ENCODE peak calls at places on chromosomes 5 and 9, in four cellular contexts. D is H9, C is IMR-90, U is H1. M is an unnamed sample.

GRCh38 chr9:88995205-88995604 is 3.9 kb downstream of the S1PR3 start:
- DNase-seq in D (no peak), C (no peak), U (no peak), M (no peak)

GRCh38 chr5:135140805-135141204 is 106.8 kb upstream of the PITX1 start:
- DNase-seq in D (no peak), C (peak; percentile 51), U (no peak), M (no peak)

GRCh38 chr9:91483835-91484234 is 60.2 kb upstream of the NFIL3 start:
- DNase-seq in D (no peak), C (no peak), U (no peak), M (no peak)

GRCh38 chr9:108786322-108786721 is 69.5 kb downstream of the ACTL7B start:
- DNase-seq in D (no peak), C (no peak), U (no peak), M (no peak)

GRCh38 chr5:41983284-41983683 is 58.2 kb downstream of the FBXO4 start:
- DNase-seq in D (no peak), C (no peak), U (no peak), M (no peak)

GRCh38 chr5:68395302-68395701 is 179.7 kb downstream of the PIK3R1 start:
- DNase-seq in D (no peak), C (no peak), U (no peak), M (no peak)

GRCh38 chr9:115202960-115203751 is 85.2 kb upstream of the TNC start:
- DNase-seq in D (no peak), C (peak; percentile 94), U (no peak), M (no peak)

GRCh38 chr5:113451797-113452196 is 17.0 kb upstream of the TSSK1B start:
- DNase-seq in D (no peak), C (no peak), U (no peak), M (no peak)

GRCh38 chr9:89350988-89351557 is 32.8 kb downstream of the SECISBP2 start:
- DNase-seq in D (no peak), C (no peak), U (no peak), M (no peak)

GRCh38 chr5:79200573-79201183 is 35.3 kb upstream of the JMY start:
- DNase-seq in D (no peak), C (peak; percentile 18), U (no peak), M (no peak)

GRCh38 chr5:157607371-157608161 is 32.0 kb upstream of the ADAM19 start:
- DNase-seq in D (no peak), C (peak; percentile 85), U (no peak), M (peak; percentile 38)

GRCh38 chr5:180160822-180161221 is 48.2 kb downstream of the RASGEF1C start:
- DNase-seq in D (no peak), C (no peak), U (no peak), M (no peak)

GRCh38 chr5:180974612-180975315 is 13.9 kb upstream of the BTNL3 start:
- DNase-seq in D (no peak), C (no peak), U (no peak), M (no peak)

GRCh38 chr9:137312852-137313325 is 10.8 kb upstream of the NRARP start:
- DNase-seq in D (peak; percentile 26), C (no peak), U (no peak), M (no peak)

GRCh38 chr5:179214678-179215077 is 130.6 kb downstream of the ADAMTS2 start:
- DNase-seq in D (no peak), C (no peak), U (no peak), M (no peak)

GRCh38 chr5:164532226-164532937 is 1027.0 kb downstream of the MAT2B start:
- DNase-seq in D (no peak), C (no peak), U (no peak), M (no peak)

GRCh38 chr9:22469928-22470544 is 23.4 kb downstream of the DMRTA1 start:
- DNase-seq in D (peak; percentile 41), C (peak; percentile 13), U (peak; percentile 48), M (peak; percentile 69)

GRCh38 chr9:135724186-135724797 is 22.3 kb downstream of the KCNT1 start:
- DNase-seq in D (no peak), C (no peak), U (no peak), M (no peak)

GRCh38 chr5:97009921-97010320 is 74.0 kb downstream of the LNPEP start:
- DNase-seq in D (no peak), C (no peak), U (no peak), M (no peak)

GRCh38 chr9:80948876-80949275 is 740.5 kb downstream of the TLE1 start:
- DNase-seq in D (no peak), C (no peak), U (no peak), M (no peak)

GRCh38 chr5:136631176-136631575 is 265.8 kb upstream of the TRPC7 start:
- DNase-seq in D (no peak), C (no peak), U (no peak), M (no peak)

GRCh38 chr9:101264727-101265126 is 120.1 kb downstream of the BAAT start:
- DNase-seq in D (no peak), C (no peak), U (no peak), M (no peak)

GRCh38 chr5:1513326-1514026 is 10.3 kb downstream of the LPCAT1 start:
- DNase-seq in D (peak; percentile 24), C (no peak), U (no peak), M (no peak)

GRCh38 chr5:157744055-157745011 is 821 bp downstream of the LSM11 start:
- DNase-seq in D (no peak), C (no peak), U (no peak), M (no peak)

GRCh38 chr5:57989378-57989777 is 470.5 kb downstream of the PLK2 start:
- DNase-seq in D (no peak), C (peak; percentile 56), U (no peak), M (no peak)

GRCh38 chr9:14560194-14560593 is 133.0 kb downstream of the ZDHHC21 start:
- DNase-seq in D (no peak), C (no peak), U (no peak), M (no peak)

GRCh38 chr5:63053019-63053638 is 474.5 kb downstream of the LRRC70 start:
- DNase-seq in D (no peak), C (no peak), U (no peak), M (no peak)

GRCh38 chr5:142697356-142697807 is 11.5 kb upstream of the FGF1 start:
- DNase-seq in D (peak; percentile 18), C (peak; percentile 49), U (no peak), M (peak; percentile 21)

GRCh38 chr5:1364211-1364610 is 19.3 kb upstream of the CLPTM1L start:
- DNase-seq in D (no peak), C (no peak), U (no peak), M (no peak)

GRCh38 chr5:158406884-158407790 is 548.2 kb upstream of the CLINT1 start:
- DNase-seq in D (no peak), C (peak; percentile 74), U (no peak), M (no peak)

GRCh38 chr9:88403340-88403739 is 15.1 kb downstream of the SPIN1 start:
- DNase-seq in D (no peak), C (no peak), U (no peak), M (no peak)

GRCh38 chr5:113448224-113448623 is 13.4 kb upstream of the TSSK1B start:
- DNase-seq in D (no peak), C (no peak), U (no peak), M (no peak)

GRCh38 chr9:34985311-34985899 is 4.1 kb upstream of the DNAJB5 start:
- DNase-seq in D (peak; percentile 78), C (peak; percentile 63), U (peak; percentile 89), M (peak; percentile 80)

GRCh38 chr9:34984049-34984448 is 5.5 kb upstream of the DNAJB5 start:
- DNase-seq in D (peak; percentile 53), C (peak; percentile 48), U (no peak), M (peak; percentile 70)

GRCh38 chr9:34980181-34980761 is 9.3 kb upstream of the DNAJB5 start:
- DNase-seq in D (no peak), C (no peak), U (no peak), M (no peak)

GRCh38 chr9:34983209-34983608 is 6.3 kb upstream of the DNAJB5 start:
- DNase-seq in D (no peak), C (no peak), U (no peak), M (no peak)

DNA sequence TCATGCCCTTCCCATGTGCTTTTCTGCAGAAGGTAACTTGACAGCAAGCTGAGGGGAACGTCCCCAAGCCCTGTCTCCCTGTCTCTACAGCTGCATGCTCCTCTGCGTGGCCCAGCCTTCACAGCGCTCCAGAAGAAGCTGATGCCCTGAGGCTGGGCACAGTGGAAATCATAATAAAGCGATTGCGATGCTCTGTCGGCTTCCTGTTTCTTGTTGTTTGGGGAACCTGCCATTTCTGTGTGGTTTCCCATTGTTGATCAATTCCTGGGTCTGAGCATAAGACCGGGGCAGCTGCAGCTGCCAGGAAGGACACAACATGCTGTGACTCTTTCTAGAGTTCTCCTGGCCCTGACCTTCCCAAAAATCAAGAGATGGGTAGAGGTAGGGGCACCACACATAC is 7.2 kb upstream of the DNAJB5 start:
- DNase-seq in D (no peak), C (no peak), U (no peak), M (no peak)
- H3K27ac ChIP-seq in D (no peak overlapping the region), C (no peak overlapping the region), U (no peak overlapping the region), M (no peak overlapping the region)

DNA sequence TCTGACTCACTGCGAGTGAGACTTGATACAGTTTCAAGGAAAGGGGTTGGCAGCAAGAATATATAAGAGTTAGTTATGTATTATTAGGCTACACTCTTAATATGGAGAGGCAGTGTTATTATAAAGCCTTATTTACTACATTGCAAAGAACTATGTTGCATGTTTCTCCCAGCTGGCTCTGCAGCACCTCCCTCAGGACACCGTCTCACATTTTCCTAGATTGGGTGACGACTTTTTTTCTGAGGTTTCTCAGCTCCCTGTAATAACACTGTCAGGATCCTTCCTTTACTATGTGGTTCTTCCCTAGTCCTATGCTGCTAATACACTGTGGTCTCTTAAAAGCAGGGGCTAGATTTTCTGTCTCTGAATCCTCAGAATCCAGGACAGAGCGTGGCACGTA is 153.7 kb downstream of the INSYN2B start:
- DNase-seq in D (no peak), C (no peak), U (no peak), M (peak; percentile 33)
- H3K18ac ChIP-seq in D (no peak overlapping the region), C (no peak overlapping the region), U (no peak overlapping the region), M (no peak overlapping the region)

GRCh38 chr5:138029501-138029900 is 3.4 kb downstream of the FAM13B start:
- DNase-seq in D (no peak), C (no peak), U (no peak), M (no peak)
- H3K56ac ChIP-seq in D (no peak overlapping the region), C (no peak overlapping the region), U (no peak overlapping the region), M (no peak overlapping the region)

GRCh38 chr5:77167695-77168111 is 42.8 kb upstream of the PDE8B start:
- DNase-seq in D (no peak), C (peak; percentile 92), U (no peak), M (no peak)
- H3K27ac ChIP-seq in D (no peak overlapping the region), C (peak overlapping the region; percentile 26), U (no peak overlapping the region), M (no peak overlapping the region)

DNA sequence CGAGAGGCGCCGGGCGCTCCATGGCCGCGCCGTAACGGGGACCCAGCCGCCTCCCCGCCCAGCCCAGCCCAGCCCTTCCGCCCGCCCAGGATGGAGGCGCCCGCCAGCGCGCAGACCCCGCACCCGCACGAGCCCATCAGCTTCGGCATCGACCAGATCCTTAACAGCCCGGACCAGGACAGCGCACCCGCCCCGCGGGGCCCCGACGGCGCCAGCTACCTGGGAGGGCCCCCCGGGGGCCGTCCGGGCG is 153 bp downstream of the TLX3 start:
- DNase-seq in D (no peak), C (no peak), U (peak; percentile 70), M (no peak)
- H3K18ac ChIP-seq in D (no peak overlapping the region), C (no peak overlapping the region), U (no peak overlapping the region), M (no peak overlapping the region)

DNA sequence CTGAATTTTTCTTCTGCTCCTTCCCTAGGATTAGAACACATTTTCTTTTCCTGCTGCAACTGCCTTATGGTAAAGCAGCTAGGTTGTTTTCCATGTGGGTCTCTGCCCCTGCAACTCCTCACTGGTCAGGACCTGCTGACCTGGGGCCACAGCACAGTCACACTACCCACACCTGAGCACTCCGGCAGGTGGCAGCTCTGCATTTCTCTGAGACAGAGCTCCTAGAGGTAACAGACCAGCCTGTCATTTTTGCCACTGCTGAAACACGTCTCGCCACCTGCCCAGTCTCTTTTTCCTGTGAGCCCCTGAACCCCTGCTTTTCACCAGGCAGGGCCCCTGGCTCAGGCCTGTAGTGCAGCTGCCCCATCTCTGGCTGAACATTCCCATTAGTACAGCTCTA is 609.6 kb downstream of the HINT1 start:
- DNase-seq in D (peak; percentile 45), C (no peak), U (no peak), M (no peak)
- H3K56ac ChIP-seq in D (no peak overlapping the region), C (no peak overlapping the region), U (no peak overlapping the region), M (no peak overlapping the region)

M was measured in mesendoderm.